ENCODE peak calls at places on chromosomes 4 and X, in four cellular contexts. H is activated T-helper 1 cell treated with Interleukin-2 at 50 U/mL for 16 hours, V is EH, X is NCI-H748 treated with DMSO at 0.1 percent for 48 hours. J is an unnamed sample.

GRCh38 chr4:186606593-186606992 is 51.2 kb upstream of the MTNR1A start:
- DNase-seq in V (peak), X (no peak), H (no peak), J (no peak)

GRCh38 chr4:24203896-24204295 is 314.0 kb upstream of the PPARGC1A start:
- DNase-seq in X (no peak), H (no peak), V (no peak), J (no peak)

GRCh38 chr4:164874791-164875190 is 2.2 kb upstream of the APELA start:
- DNase-seq in H (no peak), X (no peak), V (no peak), J (no peak)

GRCh38 chr4:47686294-47686872 is 151.5 kb downstream of the CORIN start:
- DNase-seq in X (no peak), H (peak), V (peak), J (peak)

GRCh38 chrX:73561791-73562190 is 1.2 kb upstream of the CHIC1 start:
- DNase-seq in H (no peak), V (peak), X (no peak), J (no peak)

GRCh38 chr4:138609943-138610350 is 367.8 kb upstream of the SLC7A11 start:
- DNase-seq in V (peak), H (no peak), X (no peak), J (no peak)

GRCh38 chr4:112938461-112939058 is 110.9 kb upstream of the ANK2 start:
- DNase-seq in X (no peak), V (peak), H (no peak), J (no peak)

GRCh38 chr4:176307591-176307920 is 12.2 kb upstream of the SPCS3 start:
- DNase-seq in H (no peak), X (no peak), V (no peak), J (no peak)

GRCh38 chr4:138875886-138876608 is 139.5 kb upstream of the NOCT start:
- DNase-seq in V (peak), H (no peak), X (no peak), J (no peak)

GRCh38 chr4:52577285-52577968 is 81.7 kb downstream of the USP46 start:
- DNase-seq in X (no peak), H (no peak), V (peak), J (no peak)

GRCh38 chr4:99853993-99854392 is 37.4 kb downstream of the DAPP1 start:
- DNase-seq in X (peak), V (no peak), H (no peak), J (no peak)

GRCh38 chr4:70996014-70996353 is 2.5 kb downstream of the DCK start:
- DNase-seq in H (no peak), V (no peak), X (no peak), J (no peak)

GRCh38 chr4:82500830-82501229 is 61.0 kb downstream of the TMEM150C start:
- DNase-seq in H (no peak), X (peak), V (no peak), J (no peak)

GRCh38 chr4:89006307-89006706 is 50.7 kb downstream of the FAM13A start:
- DNase-seq in H (no peak), X (peak), V (no peak), J (no peak)

GRCh38 chr4:77007358-77008230 is 58.0 kb downstream of the SEPTIN11 start:
- DNase-seq in X (no peak), V (peak), H (no peak), J (no peak)

GRCh38 chr4:24137596-24137962 is 247.7 kb upstream of the PPARGC1A start:
- DNase-seq in V (no peak), H (no peak), X (no peak), J (no peak)

GRCh38 chr4:829761-830655 is 4.1 kb upstream of the CPLX1 start:
- DNase-seq in H (no peak), X (no peak), V (no peak), J (peak)

GRCh38 chr4:38317238-38317637 is 346.8 kb upstream of the KLF3 start:
- DNase-seq in V (no peak), H (no peak), X (no peak), J (no peak)

GRCh38 chr4:8294775-8295174 is 25.2 kb downstream of the HTRA3 start:
- DNase-seq in V (no peak), H (no peak), X (no peak), J (no peak)

GRCh38 chrX:103453655-103454054 is 65.6 kb downstream of the RAB40A start:
- DNase-seq in V (peak), X (no peak), H (no peak), J (no peak)

GRCh38 chr4:143399113-143399949 is 62.7 kb downstream of the GAB1 start:
- DNase-seq in X (peak), H (no peak), V (no peak), J (no peak)

GRCh38 chr4:141132689-141133145 is 552 bp downstream of the RNF150 start:
- DNase-seq in V (peak), X (no peak), H (no peak), J (peak)

GRCh38 chr4:48296330-48296729 is 26.7 kb upstream of the TEC start:
- DNase-seq in V (no peak), X (no peak), H (no peak), J (no peak)

GRCh38 chrX:153812220-153812619 is 17.8 kb downstream of the SSR4 start:
- DNase-seq in V (no peak), X (peak), H (no peak), J (no peak)